ENCODE peak calls at places on chromosomes 7 and 10, in ten cellular contexts. One of them, this sample, is unnamed.

GRCh38 chr10:112271982-112272381 is 11.2 kb upstream of the TECTB start:
- DNase-seq in A549: no peak
- DNase-seq in amniotic epithelial cell: peak; percentile 76
- DNase-seq in occipital lobe: no peak
- DNase-seq in substantia nigra: no peak
- DNase-seq in T follicular helper cell: no peak
- DNase-seq in activated T-helper 2 cell treated with anti-CD3 and anti-CD28 coated beads, Interferon-gamma antibody, Interleukin-2, Interleukin-4, amounts not matched to agents 10 μg/mL and 5 μg/mL and 100 μg/mL, durations not matched to agents 14 hours and 24 hours and 36 hours: no peak
- DNase-seq in esophagus squamous epithelium: no peak
- DNase-seq in choroid plexus epithelial cell: peak; percentile 82
- DNase-seq in stimulated activated CD4-positive, alpha-beta T cell treated with anti-CD3 and anti-CD28 coated beads, Interleukin-2, amount 100 ng/mL, for 48 hours: no peak
- DNase-seq in this sample: no peak

GRCh38 chr10:18561861-18562551 is 89.4 kb downstream of the NSUN6 start:
- DNase-seq in occipital lobe: no peak
- DNase-seq in activated T-helper 2 cell treated with anti-CD3 and anti-CD28 coated beads, Interferon-gamma antibody, Interleukin-2, Interleukin-4, amounts not matched to agents 10 μg/mL and 5 μg/mL and 100 μg/mL, durations not matched to agents 14 hours and 24 hours and 36 hours: no peak
- DNase-seq in stimulated activated CD4-positive, alpha-beta T cell treated with anti-CD3 and anti-CD28 coated beads, Interleukin-2, amount 100 ng/mL, for 48 hours: no peak
- DNase-seq in substantia nigra: no peak
- DNase-seq in A549: no peak
- DNase-seq in T follicular helper cell: no peak
- DNase-seq in choroid plexus epithelial cell: no peak
- DNase-seq in esophagus squamous epithelium: no peak
- DNase-seq in amniotic epithelial cell: peak; percentile 5
- DNase-seq in this sample: no peak

GRCh38 chr7:140923358-140924006 is 1.2 kb downstream of the BRAF start:
- DNase-seq in A549: peak; percentile 13
- DNase-seq in T follicular helper cell: no peak
- DNase-seq in esophagus squamous epithelium: no peak
- DNase-seq in choroid plexus epithelial cell: peak; percentile 20
- DNase-seq in substantia nigra: no peak
- DNase-seq in amniotic epithelial cell: peak; percentile 20
- DNase-seq in occipital lobe: no peak
- DNase-seq in stimulated activated CD4-positive, alpha-beta T cell treated with anti-CD3 and anti-CD28 coated beads, Interleukin-2, amount 100 ng/mL, for 48 hours: no peak
- DNase-seq in activated T-helper 2 cell treated with anti-CD3 and anti-CD28 coated beads, Interferon-gamma antibody, Interleukin-2, Interleukin-4, amounts not matched to agents 10 μg/mL and 5 μg/mL and 100 μg/mL, durations not matched to agents 14 hours and 24 hours and 36 hours: no peak
- DNase-seq in this sample: peak; percentile 10

GRCh38 chr7:95578299-95578855 is 17.9 kb downstream of the PDK4 start:
- DNase-seq in A549: no peak
- DNase-seq in esophagus squamous epithelium: no peak
- DNase-seq in choroid plexus epithelial cell: peak; percentile 41
- DNase-seq in activated T-helper 2 cell treated with anti-CD3 and anti-CD28 coated beads, Interferon-gamma antibody, Interleukin-2, Interleukin-4, amounts not matched to agents 10 μg/mL and 5 μg/mL and 100 μg/mL, durations not matched to agents 14 hours and 24 hours and 36 hours: no peak
- DNase-seq in T follicular helper cell: no peak
- DNase-seq in substantia nigra: no peak
- DNase-seq in occipital lobe: no peak
- DNase-seq in amniotic epithelial cell: no peak
- DNase-seq in stimulated activated CD4-positive, alpha-beta T cell treated with anti-CD3 and anti-CD28 coated beads, Interleukin-2, amount 100 ng/mL, for 48 hours: no peak
- DNase-seq in this sample: no peak

GRCh38 chr7:113519447-113519846 is 399.4 kb downstream of the PPP1R3A start:
- DNase-seq in A549: no peak
- DNase-seq in T follicular helper cell: no peak
- DNase-seq in substantia nigra: no peak
- DNase-seq in activated T-helper 2 cell treated with anti-CD3 and anti-CD28 coated beads, Interferon-gamma antibody, Interleukin-2, Interleukin-4, amounts not matched to agents 10 μg/mL and 5 μg/mL and 100 μg/mL, durations not matched to agents 14 hours and 24 hours and 36 hours: no peak
- DNase-seq in esophagus squamous epithelium: no peak
- DNase-seq in choroid plexus epithelial cell: no peak
- DNase-seq in amniotic epithelial cell: no peak
- DNase-seq in stimulated activated CD4-positive, alpha-beta T cell treated with anti-CD3 and anti-CD28 coated beads, Interleukin-2, amount 100 ng/mL, for 48 hours: no peak
- DNase-seq in occipital lobe: no peak
- DNase-seq in this sample: no peak

GRCh38 chr7:25852249-25852994 is 299.6 kb upstream of the NFE2L3 start:
- DNase-seq in esophagus squamous epithelium: no peak
- DNase-seq in occipital lobe: no peak
- DNase-seq in substantia nigra: no peak
- DNase-seq in stimulated activated CD4-positive, alpha-beta T cell treated with anti-CD3 and anti-CD28 coated beads, Interleukin-2, amount 100 ng/mL, for 48 hours: no peak
- DNase-seq in amniotic epithelial cell: peak; percentile 82
- DNase-seq in activated T-helper 2 cell treated with anti-CD3 and anti-CD28 coated beads, Interferon-gamma antibody, Interleukin-2, Interleukin-4, amounts not matched to agents 10 μg/mL and 5 μg/mL and 100 μg/mL, durations not matched to agents 14 hours and 24 hours and 36 hours: no peak
- DNase-seq in T follicular helper cell: no peak
- DNase-seq in choroid plexus epithelial cell: peak; percentile 74
- DNase-seq in A549: no peak
- DNase-seq in this sample: no peak

GRCh38 chr7:2687881-2688318 is at the start of gene AMZ1:
- DNase-seq in choroid plexus epithelial cell: no peak
- DNase-seq in esophagus squamous epithelium: no peak
- DNase-seq in stimulated activated CD4-positive, alpha-beta T cell treated with anti-CD3 and anti-CD28 coated beads, Interleukin-2, amount 100 ng/mL, for 48 hours: no peak
- DNase-seq in occipital lobe: no peak
- DNase-seq in activated T-helper 2 cell treated with anti-CD3 and anti-CD28 coated beads, Interferon-gamma antibody, Interleukin-2, Interleukin-4, amounts not matched to agents 10 μg/mL and 5 μg/mL and 100 μg/mL, durations not matched to agents 14 hours and 24 hours and 36 hours: no peak
- DNase-seq in amniotic epithelial cell: no peak
- DNase-seq in T follicular helper cell: no peak
- DNase-seq in A549: no peak
- DNase-seq in substantia nigra: no peak
- DNase-seq in this sample: no peak

GRCh38 chr7:131905574-131905973 is 349.1 kb upstream of the PODXL start:
- DNase-seq in substantia nigra: no peak
- DNase-seq in activated T-helper 2 cell treated with anti-CD3 and anti-CD28 coated beads, Interferon-gamma antibody, Interleukin-2, Interleukin-4, amounts not matched to agents 10 μg/mL and 5 μg/mL and 100 μg/mL, durations not matched to agents 14 hours and 24 hours and 36 hours: no peak
- DNase-seq in T follicular helper cell: no peak
- DNase-seq in amniotic epithelial cell: no peak
- DNase-seq in A549: no peak
- DNase-seq in choroid plexus epithelial cell: no peak
- DNase-seq in esophagus squamous epithelium: no peak
- DNase-seq in occipital lobe: no peak
- DNase-seq in stimulated activated CD4-positive, alpha-beta T cell treated with anti-CD3 and anti-CD28 coated beads, Interleukin-2, amount 100 ng/mL, for 48 hours: no peak
- DNase-seq in this sample: no peak

GRCh38 chr7:121343302-121343701 is 14.5 kb downstream of the WNT16 start:
- DNase-seq in esophagus squamous epithelium: no peak
- DNase-seq in occipital lobe: no peak
- DNase-seq in stimulated activated CD4-positive, alpha-beta T cell treated with anti-CD3 and anti-CD28 coated beads, Interleukin-2, amount 100 ng/mL, for 48 hours: no peak
- DNase-seq in A549: no peak
- DNase-seq in substantia nigra: no peak
- DNase-seq in T follicular helper cell: no peak
- DNase-seq in choroid plexus epithelial cell: peak; percentile 31
- DNase-seq in activated T-helper 2 cell treated with anti-CD3 and anti-CD28 coated beads, Interferon-gamma antibody, Interleukin-2, Interleukin-4, amounts not matched to agents 10 μg/mL and 5 μg/mL and 100 μg/mL, durations not matched to agents 14 hours and 24 hours and 36 hours: no peak
- DNase-seq in amniotic epithelial cell: peak; percentile 59
- DNase-seq in this sample: no peak

GRCh38 chr7:105958037-105958436 is 5.0 kb upstream of the CDHR3 start:
- DNase-seq in activated T-helper 2 cell treated with anti-CD3 and anti-CD28 coated beads, Interferon-gamma antibody, Interleukin-2, Interleukin-4, amounts not matched to agents 10 μg/mL and 5 μg/mL and 100 μg/mL, durations not matched to agents 14 hours and 24 hours and 36 hours: no peak
- DNase-seq in choroid plexus epithelial cell: no peak
- DNase-seq in stimulated activated CD4-positive, alpha-beta T cell treated with anti-CD3 and anti-CD28 coated beads, Interleukin-2, amount 100 ng/mL, for 48 hours: no peak
- DNase-seq in T follicular helper cell: no peak
- DNase-seq in A549: no peak
- DNase-seq in esophagus squamous epithelium: no peak
- DNase-seq in amniotic epithelial cell: no peak
- DNase-seq in occipital lobe: peak; percentile 33
- DNase-seq in substantia nigra: no peak
- DNase-seq in this sample: no peak

GRCh38 chr7:137670521-137671064 is 176.2 kb downstream of the DGKI start:
- DNase-seq in esophagus squamous epithelium: no peak
- DNase-seq in substantia nigra: no peak
- DNase-seq in choroid plexus epithelial cell: peak; percentile 29
- DNase-seq in T follicular helper cell: no peak
- DNase-seq in occipital lobe: no peak
- DNase-seq in amniotic epithelial cell: peak; percentile 52
- DNase-seq in activated T-helper 2 cell treated with anti-CD3 and anti-CD28 coated beads, Interferon-gamma antibody, Interleukin-2, Interleukin-4, amounts not matched to agents 10 μg/mL and 5 μg/mL and 100 μg/mL, durations not matched to agents 14 hours and 24 hours and 36 hours: no peak
- DNase-seq in stimulated activated CD4-positive, alpha-beta T cell treated with anti-CD3 and anti-CD28 coated beads, Interleukin-2, amount 100 ng/mL, for 48 hours: no peak
- DNase-seq in A549: no peak
- DNase-seq in this sample: no peak

GRCh38 chr10:84360634-84361365 is 32.4 kb downstream of the CCSER2 start:
- DNase-seq in choroid plexus epithelial cell: peak; percentile 66
- DNase-seq in esophagus squamous epithelium: no peak
- DNase-seq in substantia nigra: no peak
- DNase-seq in A549: no peak
- DNase-seq in stimulated activated CD4-positive, alpha-beta T cell treated with anti-CD3 and anti-CD28 coated beads, Interleukin-2, amount 100 ng/mL, for 48 hours: no peak
- DNase-seq in occipital lobe: no peak
- DNase-seq in amniotic epithelial cell: no peak
- DNase-seq in T follicular helper cell: no peak
- DNase-seq in activated T-helper 2 cell treated with anti-CD3 and anti-CD28 coated beads, Interferon-gamma antibody, Interleukin-2, Interleukin-4, amounts not matched to agents 10 μg/mL and 5 μg/mL and 100 μg/mL, durations not matched to agents 14 hours and 24 hours and 36 hours: no peak
- DNase-seq in this sample: no peak

GRCh38 chr10:27535312-27535711 is 31.2 kb downstream of the RAB18 start:
- DNase-seq in A549: no peak
- DNase-seq in stimulated activated CD4-positive, alpha-beta T cell treated with anti-CD3 and anti-CD28 coated beads, Interleukin-2, amount 100 ng/mL, for 48 hours: no peak
- DNase-seq in choroid plexus epithelial cell: no peak
- DNase-seq in esophagus squamous epithelium: no peak
- DNase-seq in amniotic epithelial cell: no peak
- DNase-seq in occipital lobe: no peak
- DNase-seq in substantia nigra: no peak
- DNase-seq in T follicular helper cell: no peak
- DNase-seq in activated T-helper 2 cell treated with anti-CD3 and anti-CD28 coated beads, Interferon-gamma antibody, Interleukin-2, Interleukin-4, amounts not matched to agents 10 μg/mL and 5 μg/mL and 100 μg/mL, durations not matched to agents 14 hours and 24 hours and 36 hours: no peak
- DNase-seq in this sample: no peak

GRCh38 chr10:61626209-61626608 is 36.5 kb upstream of the CABCOCO1 start:
- DNase-seq in choroid plexus epithelial cell: no peak
- DNase-seq in esophagus squamous epithelium: no peak
- DNase-seq in T follicular helper cell: no peak
- DNase-seq in occipital lobe: no peak
- DNase-seq in stimulated activated CD4-positive, alpha-beta T cell treated with anti-CD3 and anti-CD28 coated beads, Interleukin-2, amount 100 ng/mL, for 48 hours: no peak
- DNase-seq in amniotic epithelial cell: no peak
- DNase-seq in A549: no peak
- DNase-seq in substantia nigra: no peak
- DNase-seq in activated T-helper 2 cell treated with anti-CD3 and anti-CD28 coated beads, Interferon-gamma antibody, Interleukin-2, Interleukin-4, amounts not matched to agents 10 μg/mL and 5 μg/mL and 100 μg/mL, durations not matched to agents 14 hours and 24 hours and 36 hours: no peak
- DNase-seq in this sample: no peak

GRCh38 chr10:11159543-11160215 is 142.0 kb downstream of the CELF2 start:
- DNase-seq in A549: no peak
- DNase-seq in activated T-helper 2 cell treated with anti-CD3 and anti-CD28 coated beads, Interferon-gamma antibody, Interleukin-2, Interleukin-4, amounts not matched to agents 10 μg/mL and 5 μg/mL and 100 μg/mL, durations not matched to agents 14 hours and 24 hours and 36 hours: no peak
- DNase-seq in T follicular helper cell: no peak
- DNase-seq in esophagus squamous epithelium: no peak
- DNase-seq in occipital lobe: no peak
- DNase-seq in choroid plexus epithelial cell: no peak
- DNase-seq in substantia nigra: no peak
- DNase-seq in stimulated activated CD4-positive, alpha-beta T cell treated with anti-CD3 and anti-CD28 coated beads, Interleukin-2, amount 100 ng/mL, for 48 hours: no peak
- DNase-seq in amniotic epithelial cell: no peak
- DNase-seq in this sample: no peak

This sample was measured in HuH-7.